ENCODE peak calls at places on chromosomes 1 and 21, in four cellular contexts. D, N, T and Q are unnamed samples.

GRCh38 chr1:54459714-54460113 is 53.5 kb upstream of the SSBP3 start:
- DNase-seq in D (no peak), N (no peak), T (no peak), Q (no peak)

GRCh38 chr21:37562920-37563640 is 196.5 kb downstream of the DYRK1A start:
- DNase-seq in D (no peak), N (no peak), T (peak), Q (no peak)

GRCh38 chr1:76294470-76295194 is 220.1 kb downstream of the ST6GALNAC3 start:
- DNase-seq in D (no peak), N (no peak), T (no peak), Q (no peak)

GRCh38 chr1:44630116-44630515 is 44.2 kb downstream of the TMEM53 start:
- DNase-seq in D (no peak), N (no peak), T (no peak), Q (no peak)

GRCh38 chr1:156623946-156624813 is 5.0 kb downstream of the HAPLN2 start:
- DNase-seq in D (peak), N (no peak), T (no peak), Q (no peak)

GRCh38 chr1:227950735-227951224 is 3.0 kb upstream of the WNT9A start:
- DNase-seq in D (no peak), N (no peak), T (no peak), Q (no peak)

GRCh38 chr1:223760833-223761232 is 48.5 kb downstream of the CAPN2 start:
- DNase-seq in D (no peak), N (no peak), T (no peak), Q (no peak)

GRCh38 chr1:164311376-164311775 is 247.6 kb upstream of the PBX1 start:
- DNase-seq in D (peak), N (no peak), T (no peak), Q (no peak)

GRCh38 chr1:163201906-163202305 is 810 bp downstream of the RGS5 start:
- DNase-seq in D (no peak), N (no peak), T (no peak), Q (no peak)

GRCh38 chr1:39110882-39111281 is 84.7 kb downstream of the NDUFS5 start:
- DNase-seq in D (peak), N (no peak), T (no peak), Q (no peak)

GRCh38 chr1:2380816-2381591 is 10.3 kb downstream of the MORN1 start:
- DNase-seq in D (no peak), N (no peak), T (no peak), Q (no peak)

GRCh38 chr1:202286622-202287097 is 55.1 kb downstream of the UBE2T start:
- DNase-seq in D (peak), N (no peak), T (no peak), Q (no peak)

GRCh38 chr1:68470388-68470970 is 20.7 kb upstream of the RPE65 start:
- DNase-seq in D (peak), N (no peak), T (no peak), Q (no peak)

GRCh38 chr21:15363921-15364320 is 299.1 kb upstream of the NRIP1 start:
- DNase-seq in D (no peak), N (no peak), T (no peak), Q (no peak)

GRCh38 chr21:46094401-46095105 is 3.4 kb upstream of the COL6A2 start:
- DNase-seq in D (no peak), N (no peak), T (no peak), Q (no peak)

GRCh38 chr1:221263831-221264767 is 384.9 kb downstream of the HLX start:
- DNase-seq in D (peak), N (peak), T (peak), Q (peak)

GRCh38 chr1:7300893-7301292 is 470.2 kb upstream of the VAMP3 start:
- DNase-seq in D (peak), N (peak), T (no peak), Q (peak)

GRCh38 chr1:9593492-9594465 is 5.1 kb downstream of the TMEM201 start:
- DNase-seq in D (peak), N (no peak), T (peak), Q (no peak)

GRCh38 chr1:80445021-80445420 is 1355.7 kb upstream of the ADGRL2 start:
- DNase-seq in D (peak), N (peak), T (no peak), Q (peak)

GRCh38 chr1:20100632-20101355 is 18.5 kb downstream of the PLA2G2D start:
- DNase-seq in D (peak), N (peak), T (peak), Q (peak)

DNA sequence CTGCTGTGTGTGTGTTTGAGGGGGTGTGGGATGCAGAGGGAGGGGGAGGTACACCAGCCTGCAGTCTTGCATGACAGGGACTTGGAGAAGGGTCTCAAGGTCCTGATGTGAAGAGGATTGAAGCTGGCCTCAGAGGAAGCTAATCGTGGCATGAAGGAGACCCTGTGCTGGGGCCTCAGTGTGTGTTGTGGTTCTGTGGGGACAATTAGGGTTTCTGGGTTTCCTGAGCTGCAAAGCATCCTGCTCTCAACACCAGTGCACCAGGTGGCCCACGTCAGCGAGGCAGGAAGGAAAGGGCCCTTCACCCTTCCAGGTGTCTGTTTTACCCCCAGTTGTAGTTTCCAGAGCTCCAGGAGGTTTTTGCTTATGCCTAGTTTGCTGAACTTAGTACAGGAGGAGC is 52.8 kb downstream of the TENT5C start:
- DNase-seq in D (no peak), N (no peak), T (no peak), Q (no peak)
- H3K4me3 ChIP-seq in D (no peak), N (no peak), T (no peak), Q (no peak)

GRCh38 chr1:99965646-99966375 is 4.0 kb upstream of the SLC35A3 start:
- DNase-seq in D (no peak), N (no peak), T (peak), Q (no peak)

GRCh38 chr1:99969260-99969728 is 502 bp upstream of the SLC35A3 start:
- DNase-seq in D (no peak), N (peak), T (peak), Q (no peak)

GRCh38 chr1:99970713-99971255 is 988 bp downstream of the SLC35A3 start:
- DNase-seq in D (peak), N (peak), T (no peak), Q (no peak)

GRCh38 chr1:99969729-99970591 is at the start of gene SLC35A3:
- DNase-seq in D (peak), N (peak), T (peak), Q (no peak)

GRCh38 chr1:99968214-99968613 is 1.6 kb upstream of the SLC35A3 start:
- DNase-seq in D (no peak), N (no peak), T (no peak), Q (no peak)
- H3K4me3 ChIP-seq in D (no peak), N (no peak), T (no peak), Q (no peak)

GRCh38 chr1:70980361-70980760 is 67.3 kb downstream of the PTGER3 start:
- DNase-seq in D (no peak), N (no peak), T (no peak), Q (no peak)

GRCh38 chr1:70977575-70977974 is 70.0 kb downstream of the PTGER3 start:
- DNase-seq in D (no peak), N (no peak), T (no peak), Q (no peak)

GRCh38 chr1:70978623-70979022 is 69.0 kb downstream of the PTGER3 start:
- DNase-seq in D (no peak), N (no peak), T (no peak), Q (no peak)

GRCh38 chr1:70979879-70980278 is 67.7 kb downstream of the PTGER3 start:
- DNase-seq in D (no peak), N (no peak), T (no peak), Q (no peak)

GRCh38 chr1:70979313-70979712 is 68.3 kb downstream of the PTGER3 start:
- DNase-seq in D (no peak), N (no peak), T (no peak), Q (no peak)
- H3K4me3 ChIP-seq in D (no peak), N (no peak), T (no peak), Q (no peak)

GRCh38 chr21:44485254-44485793 is 30.0 kb downstream of the LRRC3 start:
- DNase-seq in D (peak), N (peak), T (no peak), Q (no peak)
- H3K4me3 ChIP-seq in D (no peak), N (no peak), T (no peak), Q (no peak)

DNA sequence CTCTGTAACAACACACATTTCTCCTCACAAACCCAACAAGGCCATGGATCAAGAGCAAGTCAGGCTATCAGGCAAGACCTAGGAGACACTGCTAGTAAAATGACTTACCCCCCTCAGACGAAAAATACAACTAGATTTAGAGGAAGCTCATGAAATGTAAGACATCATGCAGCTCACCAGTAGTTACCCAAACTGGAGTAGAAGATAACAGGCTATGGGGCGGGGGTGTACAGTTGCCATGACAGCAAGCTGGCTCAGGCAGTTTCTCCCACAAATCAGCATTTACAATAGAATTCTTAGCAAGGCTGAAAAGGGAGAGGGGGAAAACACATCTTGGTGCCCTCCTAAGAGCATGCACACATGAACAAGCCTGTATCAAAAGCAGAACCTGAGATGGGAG is 13.9 kb downstream of the TPM3 start:
- DNase-seq in D (no peak), N (no peak), T (no peak), Q (no peak)
- H3K4me3 ChIP-seq in D (peak), N (no peak), T (no peak), Q (no peak)

GRCh38 chr1:89429062-89429461 is 65.2 kb downstream of the GBP6 start:
- DNase-seq in D (no peak), N (no peak), T (no peak), Q (no peak)
- H3K4me3 ChIP-seq in D (no peak), N (no peak), T (no peak), Q (no peak)

DNA sequence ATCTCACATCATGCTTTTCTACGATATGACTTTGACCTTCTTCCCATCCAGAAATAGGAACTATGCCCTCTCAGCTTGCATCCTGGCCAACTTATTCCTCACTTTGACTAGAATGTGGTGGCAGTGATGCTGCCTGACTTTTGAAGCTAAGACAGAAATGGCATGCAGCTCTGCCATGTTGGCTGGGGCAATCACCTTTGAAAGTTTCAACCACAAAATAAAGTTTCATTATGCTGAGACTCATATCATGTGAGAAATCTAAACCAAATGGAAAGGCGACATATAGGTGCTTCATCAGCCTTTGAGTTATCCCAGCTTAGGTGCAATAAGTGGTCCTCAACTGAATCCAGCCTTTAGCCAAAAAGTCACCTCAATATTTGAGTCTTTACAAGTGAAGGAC is 370.0 kb upstream of the CHRM3 start:
- DNase-seq in D (no peak), N (no peak), T (no peak), Q (no peak)
- H3K4me3 ChIP-seq in D (no peak), N (no peak), T (no peak), Q (no peak)

DNA sequence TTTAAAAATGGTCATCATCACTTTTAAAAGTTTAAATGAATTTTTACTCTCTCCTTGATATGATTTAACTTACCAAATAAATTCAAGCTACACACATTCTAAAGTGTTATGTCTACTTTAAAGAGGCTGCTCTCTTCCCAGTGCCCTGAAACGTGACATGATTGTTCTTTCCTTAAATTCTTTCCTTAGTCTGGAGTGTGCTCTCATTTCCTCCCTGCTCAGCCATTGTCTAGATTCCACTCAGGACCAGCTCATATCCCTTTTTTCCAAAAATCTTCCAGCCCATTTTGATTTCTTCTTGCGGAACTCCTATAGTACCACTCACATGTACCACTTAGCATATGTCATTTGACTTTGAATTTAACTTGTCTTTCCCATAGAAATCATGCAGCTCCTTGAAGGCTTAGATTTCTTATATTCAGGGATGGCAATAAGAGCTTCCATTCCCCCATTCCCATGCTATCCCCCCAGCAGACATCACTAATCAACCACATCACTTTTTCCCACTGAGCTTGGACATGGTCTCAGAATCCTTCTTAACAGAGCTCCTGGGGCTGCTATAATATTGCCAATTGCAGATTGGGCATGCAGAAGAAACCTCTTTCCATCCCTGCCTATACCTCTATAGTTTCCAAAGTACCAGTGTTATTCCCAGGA is 54.7 kb upstream of the ITPKB start:
- DNase-seq in D (no peak), N (no peak), T (no peak), Q (no peak)
- H3K4me3 ChIP-seq in D (no peak), N (no peak), T (no peak), Q (no peak)

GRCh38 chr1:58695206-58695605 is 4.7 kb downstream of the MYSM1 start:
- DNase-seq in D (no peak), N (no peak), T (peak), Q (no peak)
- H3K4me3 ChIP-seq in D (no peak), N (no peak), T (no peak), Q (no peak)

DNA sequence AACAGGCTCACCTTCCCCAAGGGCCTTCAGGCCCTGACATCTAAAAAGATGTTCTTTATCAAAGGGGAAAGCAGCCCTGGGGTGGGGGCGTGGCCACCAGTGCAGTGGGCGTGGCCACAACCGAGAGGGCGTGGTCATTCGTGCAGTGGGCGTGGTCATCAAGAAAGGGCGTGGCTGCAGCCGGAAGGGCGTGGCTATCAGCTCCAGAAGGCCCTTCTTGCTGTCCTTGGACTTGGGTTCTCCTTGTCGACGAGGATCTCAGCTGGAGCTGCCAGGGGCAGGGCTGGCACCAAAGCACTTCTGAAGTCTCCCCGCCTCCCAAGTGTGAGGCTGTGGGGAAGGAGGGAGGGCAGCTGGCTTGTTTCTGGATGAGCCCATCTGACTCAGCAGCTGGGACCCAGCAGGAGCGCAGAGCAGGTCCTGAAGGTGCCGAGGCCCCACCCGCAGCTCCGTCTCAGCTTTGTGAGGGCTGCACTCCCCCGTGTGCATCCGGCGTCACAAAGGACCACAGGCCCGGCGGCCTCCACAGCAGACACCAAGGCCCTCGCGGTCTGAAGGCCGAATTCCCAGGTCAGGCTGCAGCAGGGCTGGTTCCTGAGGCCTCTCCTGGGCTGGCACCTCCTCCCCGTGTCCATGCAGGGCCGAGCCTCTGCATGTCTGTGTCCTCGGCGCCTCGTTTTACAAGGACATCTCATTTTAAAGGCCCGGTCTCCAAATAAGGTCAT is 12.8 kb downstream of the PDE9A start:
- DNase-seq in D (no peak), N (no peak), T (no peak), Q (no peak)
- H3K4me3 ChIP-seq in D (no peak), N (no peak), T (no peak), Q (no peak)